ENCODE peak calls at places on chromosomes 6 and 20, in ten cellular contexts. One of them, this sample, is unnamed.

GRCh38 chr6:134880487-134881190 is 69.3 kb downstream of the ALDH8A1 start:
- DNase-seq in heart left ventricle: no peak
- DNase-seq in OCI-LY7: no peak
- DNase-seq in spleen: no peak
- DNase-seq in colonic mucosa: no peak
- DNase-seq in left ventricle myocardium inferior: no peak
- DNase-seq in A549: no peak
- DNase-seq in stomach: no peak
- DNase-seq in lower lobe of right lung: no peak
- DNase-seq in testis: no peak
- DNase-seq in this sample: no peak

GRCh38 chr6:93086351-93086750 is 333.0 kb downstream of the EPHA7 start:
- DNase-seq in lower lobe of right lung: no peak
- DNase-seq in left ventricle myocardium inferior: no peak
- DNase-seq in heart left ventricle: no peak
- DNase-seq in testis: no peak
- DNase-seq in spleen: no peak
- DNase-seq in stomach: no peak
- DNase-seq in A549: no peak
- DNase-seq in OCI-LY7: no peak
- DNase-seq in colonic mucosa: no peak
- DNase-seq in this sample: no peak

GRCh38 chr6:144352310-144352709 is 67.2 kb downstream of the UTRN start:
- DNase-seq in testis: no peak
- DNase-seq in lower lobe of right lung: no peak
- DNase-seq in heart left ventricle: no peak
- DNase-seq in colonic mucosa: no peak
- DNase-seq in left ventricle myocardium inferior: no peak
- DNase-seq in spleen: no peak
- DNase-seq in OCI-LY7: peak
- DNase-seq in A549: no peak
- DNase-seq in stomach: no peak
- DNase-seq in this sample: no peak

GRCh38 chr20:16541226-16541625 is 32.0 kb downstream of the KIF16B start:
- DNase-seq in A549: no peak
- DNase-seq in testis: peak
- DNase-seq in lower lobe of right lung: no peak
- DNase-seq in colonic mucosa: no peak
- DNase-seq in left ventricle myocardium inferior: peak
- DNase-seq in OCI-LY7: no peak
- DNase-seq in stomach: no peak
- DNase-seq in heart left ventricle: peak
- DNase-seq in spleen: no peak
- DNase-seq in this sample: no peak

GRCh38 chr20:9112541-9113515 is 43.9 kb downstream of the PLCB4 start:
- DNase-seq in spleen: no peak
- DNase-seq in testis: peak
- DNase-seq in left ventricle myocardium inferior: no peak
- DNase-seq in lower lobe of right lung: no peak
- DNase-seq in stomach: no peak
- DNase-seq in heart left ventricle: peak
- DNase-seq in colonic mucosa: no peak
- DNase-seq in OCI-LY7: no peak
- DNase-seq in A549: no peak
- DNase-seq in this sample: no peak

GRCh38 chr6:127131275-127131674 is 12.8 kb downstream of the RSPO3 start:
- DNase-seq in lower lobe of right lung: no peak
- DNase-seq in A549: no peak
- DNase-seq in stomach: no peak
- DNase-seq in testis: no peak
- DNase-seq in heart left ventricle: no peak
- DNase-seq in spleen: no peak
- DNase-seq in left ventricle myocardium inferior: no peak
- DNase-seq in OCI-LY7: no peak
- DNase-seq in colonic mucosa: no peak
- DNase-seq in this sample: no peak

GRCh38 chr6:156601156-156601820 is 175.9 kb upstream of the ARID1B start:
- DNase-seq in testis: no peak
- DNase-seq in stomach: no peak
- DNase-seq in colonic mucosa: no peak
- DNase-seq in left ventricle myocardium inferior: no peak
- DNase-seq in A549: no peak
- DNase-seq in heart left ventricle: no peak
- DNase-seq in OCI-LY7: no peak
- DNase-seq in lower lobe of right lung: no peak
- DNase-seq in spleen: no peak
- DNase-seq in this sample: no peak

GRCh38 chr6:13120483-13121482 is 207.6 kb downstream of the TBC1D7 start:
- DNase-seq in A549: no peak
- DNase-seq in lower lobe of right lung: no peak
- DNase-seq in heart left ventricle: peak
- DNase-seq in spleen: no peak
- DNase-seq in OCI-LY7: peak
- DNase-seq in left ventricle myocardium inferior: peak
- DNase-seq in stomach: no peak
- DNase-seq in colonic mucosa: no peak
- DNase-seq in testis: no peak
- DNase-seq in this sample: no peak

GRCh38 chr6:22300287-22300998 is 3.6 kb upstream of the PRL start:
- DNase-seq in lower lobe of right lung: no peak
- DNase-seq in left ventricle myocardium inferior: no peak
- DNase-seq in testis: no peak
- DNase-seq in A549: no peak
- DNase-seq in stomach: no peak
- DNase-seq in colonic mucosa: no peak
- DNase-seq in heart left ventricle: no peak
- DNase-seq in spleen: no peak
- DNase-seq in OCI-LY7: no peak
- DNase-seq in this sample: no peak

GRCh38 chr6:22306741-22307466 is 10.1 kb upstream of the PRL start:
- DNase-seq in lower lobe of right lung: no peak
- DNase-seq in testis: no peak
- DNase-seq in spleen: no peak
- DNase-seq in OCI-LY7: no peak
- DNase-seq in left ventricle myocardium inferior: no peak
- DNase-seq in heart left ventricle: no peak
- DNase-seq in colonic mucosa: no peak
- DNase-seq in A549: no peak
- DNase-seq in stomach: no peak
- DNase-seq in this sample: no peak

GRCh38 chr6:22296936-22297335 is at the start of gene PRL:
- DNase-seq in stomach: no peak
- DNase-seq in heart left ventricle: no peak
- DNase-seq in testis: no peak
- DNase-seq in colonic mucosa: no peak
- DNase-seq in A549: no peak
- DNase-seq in spleen: no peak
- DNase-seq in left ventricle myocardium inferior: no peak
- DNase-seq in lower lobe of right lung: no peak
- DNase-seq in OCI-LY7: no peak
- DNase-seq in this sample: no peak

GRCh38 chr6:22298393-22299010 is 1.7 kb upstream of the PRL start:
- DNase-seq in A549: no peak
- DNase-seq in left ventricle myocardium inferior: no peak
- DNase-seq in testis: no peak
- DNase-seq in lower lobe of right lung: no peak
- DNase-seq in spleen: no peak
- DNase-seq in OCI-LY7: no peak
- DNase-seq in stomach: no peak
- DNase-seq in heart left ventricle: no peak
- DNase-seq in colonic mucosa: no peak
- DNase-seq in this sample: no peak

GRCh38 chr6:22302828-22303227 is 6.0 kb upstream of the PRL start:
- DNase-seq in A549: no peak
- DNase-seq in testis: no peak
- DNase-seq in spleen: no peak
- DNase-seq in heart left ventricle: no peak
- DNase-seq in stomach: no peak
- DNase-seq in colonic mucosa: no peak
- DNase-seq in left ventricle myocardium inferior: no peak
- DNase-seq in OCI-LY7: no peak
- DNase-seq in lower lobe of right lung: no peak
- DNase-seq in this sample: no peak
- H3K4me3 ChIP-seq in A549: no peak
- H3K4me3 ChIP-seq in testis: no peak
- H3K4me3 ChIP-seq in spleen: no peak
- H3K4me3 ChIP-seq in heart left ventricle: no peak
- H3K4me3 ChIP-seq in stomach: no peak
- H3K4me3 ChIP-seq in colonic mucosa: no peak
- H3K4me3 ChIP-seq in left ventricle myocardium inferior: no peak
- H3K4me3 ChIP-seq in OCI-LY7: no peak
- H3K4me3 ChIP-seq in lower lobe of right lung: no peak
- H3K4me3 ChIP-seq in this sample: no peak

GRCh38 chr6:34147906-34148701 is 2.2 kb upstream of the GRM4 start:
- DNase-seq in testis: no peak
- DNase-seq in left ventricle myocardium inferior: no peak
- DNase-seq in A549: no peak
- DNase-seq in heart left ventricle: no peak
- DNase-seq in spleen: peak
- DNase-seq in OCI-LY7: peak
- DNase-seq in stomach: no peak
- DNase-seq in lower lobe of right lung: peak
- DNase-seq in colonic mucosa: no peak
- DNase-seq in this sample: peak

GRCh38 chr6:34146801-34147592 is 1.1 kb upstream of the GRM4 start:
- DNase-seq in testis: no peak
- DNase-seq in colonic mucosa: no peak
- DNase-seq in left ventricle myocardium inferior: no peak
- DNase-seq in stomach: no peak
- DNase-seq in OCI-LY7: no peak
- DNase-seq in A549: no peak
- DNase-seq in spleen: peak
- DNase-seq in lower lobe of right lung: peak
- DNase-seq in heart left ventricle: no peak
- DNase-seq in this sample: no peak

GRCh38 chr6:34144581-34145160 is 1.2 kb downstream of the GRM4 start:
- DNase-seq in colonic mucosa: no peak
- DNase-seq in lower lobe of right lung: peak
- DNase-seq in stomach: no peak
- DNase-seq in A549: no peak
- DNase-seq in OCI-LY7: no peak
- DNase-seq in left ventricle myocardium inferior: no peak
- DNase-seq in testis: no peak
- DNase-seq in heart left ventricle: no peak
- DNase-seq in spleen: peak
- DNase-seq in this sample: no peak

GRCh38 chr6:34145161-34146020 is 496 bp downstream of the GRM4 start:
- DNase-seq in spleen: peak
- DNase-seq in OCI-LY7: peak
- DNase-seq in lower lobe of right lung: peak
- DNase-seq in colonic mucosa: no peak
- DNase-seq in heart left ventricle: no peak
- DNase-seq in stomach: no peak
- DNase-seq in testis: no peak
- DNase-seq in left ventricle myocardium inferior: no peak
- DNase-seq in A549: no peak
- DNase-seq in this sample: no peak

GRCh38 chr6:34146021-34146782 is at the start of gene GRM4:
- DNase-seq in left ventricle myocardium inferior: no peak
- DNase-seq in spleen: peak
- DNase-seq in colonic mucosa: no peak
- DNase-seq in A549: no peak
- DNase-seq in OCI-LY7: no peak
- DNase-seq in heart left ventricle: no peak
- DNase-seq in lower lobe of right lung: peak
- DNase-seq in testis: no peak
- DNase-seq in stomach: no peak
- DNase-seq in this sample: no peak
- H3K27ac ChIP-seq in left ventricle myocardium inferior: no peak
- H3K27ac ChIP-seq in spleen: no peak
- H3K27ac ChIP-seq in colonic mucosa: no peak
- H3K27ac ChIP-seq in A549: no peak
- H3K27ac ChIP-seq in OCI-LY7: peak
- H3K27ac ChIP-seq in heart left ventricle: no peak
- H3K27ac ChIP-seq in lower lobe of right lung: no peak
- H3K27ac ChIP-seq in testis: no peak
- H3K27ac ChIP-seq in stomach: no peak
- H3K27ac ChIP-seq in this sample: no peak

DNA sequence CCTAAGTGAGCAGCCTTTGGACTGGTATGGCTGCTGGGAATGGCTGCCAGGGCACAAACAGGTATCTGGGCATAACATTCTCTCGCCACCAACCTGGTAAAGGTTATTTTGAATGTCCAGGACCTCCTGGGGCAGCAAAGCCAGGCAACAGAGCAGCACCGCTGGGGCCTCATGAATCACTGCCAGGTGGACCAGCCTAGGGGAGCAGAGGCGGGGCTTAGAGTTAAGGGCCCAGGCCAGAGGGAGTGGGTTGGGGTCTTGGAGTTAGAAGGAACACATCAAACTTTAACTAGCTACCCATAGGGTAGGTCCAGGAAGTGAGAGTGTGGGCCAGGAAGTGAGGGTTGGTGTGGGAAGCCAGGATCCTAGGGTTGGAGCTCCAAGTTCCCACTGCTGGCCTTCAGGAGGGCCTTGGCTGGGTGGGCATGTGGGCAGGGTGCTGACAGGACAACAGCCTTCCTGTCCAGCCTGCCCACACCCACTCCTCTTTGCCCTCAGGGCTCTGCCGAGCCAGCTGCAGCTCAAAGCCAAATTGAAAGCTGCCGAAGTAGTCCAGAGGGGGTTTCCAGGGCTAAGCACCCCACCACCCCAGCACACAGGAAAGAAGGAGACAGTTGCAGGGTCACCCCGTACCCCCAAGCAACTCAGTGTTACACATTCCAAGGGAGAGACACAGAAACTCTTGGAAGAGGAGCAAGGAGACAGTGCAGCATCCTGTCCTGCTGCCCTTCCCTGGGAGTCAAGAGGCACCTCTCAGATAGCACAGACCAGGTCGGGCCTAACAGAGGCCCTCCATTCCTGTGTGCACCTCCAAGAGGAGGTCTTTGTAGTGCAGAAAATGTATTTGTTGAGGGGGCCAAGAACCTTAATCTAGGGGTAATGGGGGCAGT is 2.6 kb downstream of the NFKBIE start:
- DNase-seq in OCI-LY7: no peak
- DNase-seq in stomach: no peak
- DNase-seq in colonic mucosa: no peak
- DNase-seq in A549: no peak
- DNase-seq in left ventricle myocardium inferior: no peak
- DNase-seq in heart left ventricle: no peak
- DNase-seq in lower lobe of right lung: no peak
- DNase-seq in testis: no peak
- DNase-seq in spleen: peak
- DNase-seq in this sample: no peak
- H3K4me3 ChIP-seq in OCI-LY7: peak
- H3K4me3 ChIP-seq in stomach: peak
- H3K4me3 ChIP-seq in colonic mucosa: peak
- H3K4me3 ChIP-seq in A549: peak
- H3K4me3 ChIP-seq in left ventricle myocardium inferior: peak
- H3K4me3 ChIP-seq in heart left ventricle: peak
- H3K4me3 ChIP-seq in lower lobe of right lung: peak
- H3K4me3 ChIP-seq in testis: no peak
- H3K4me3 ChIP-seq in spleen: peak
- H3K4me3 ChIP-seq in this sample: peak

GRCh38 chr6:11538049-11538798 is 675 bp downstream of the TMEM170B start:
- DNase-seq in colonic mucosa: peak
- DNase-seq in lower lobe of right lung: peak
- DNase-seq in left ventricle myocardium inferior: peak
- DNase-seq in spleen: peak
- DNase-seq in OCI-LY7: peak
- DNase-seq in A549: peak
- DNase-seq in heart left ventricle: peak
- DNase-seq in stomach: peak
- DNase-seq in testis: peak
- DNase-seq in this sample: peak
- H3K27ac ChIP-seq in colonic mucosa: peak
- H3K27ac ChIP-seq in lower lobe of right lung: peak
- H3K27ac ChIP-seq in left ventricle myocardium inferior: peak
- H3K27ac ChIP-seq in spleen: peak
- H3K27ac ChIP-seq in OCI-LY7: no peak
- H3K27ac ChIP-seq in A549: peak
- H3K27ac ChIP-seq in heart left ventricle: peak
- H3K27ac ChIP-seq in stomach: peak
- H3K27ac ChIP-seq in testis: peak
- H3K27ac ChIP-seq in this sample: peak

GRCh38 chr20:668050-668449 is 7.6 kb downstream of the SCRT2 start:
- DNase-seq in left ventricle myocardium inferior: no peak
- DNase-seq in OCI-LY7: no peak
- DNase-seq in colonic mucosa: no peak
- DNase-seq in testis: no peak
- DNase-seq in stomach: no peak
- DNase-seq in A549: no peak
- DNase-seq in heart left ventricle: no peak
- DNase-seq in lower lobe of right lung: no peak
- DNase-seq in spleen: no peak
- DNase-seq in this sample: no peak
- H3K4me3 ChIP-seq in left ventricle myocardium inferior: no peak
- H3K4me3 ChIP-seq in OCI-LY7: no peak
- H3K4me3 ChIP-seq in colonic mucosa: no peak
- H3K4me3 ChIP-seq in testis: no peak
- H3K4me3 ChIP-seq in stomach: no peak
- H3K4me3 ChIP-seq in A549: no peak
- H3K4me3 ChIP-seq in heart left ventricle: no peak
- H3K4me3 ChIP-seq in lower lobe of right lung: no peak
- H3K4me3 ChIP-seq in spleen: no peak
- H3K4me3 ChIP-seq in this sample: no peak

This sample was measured in coronary artery.